ENCODE peak calls at places on chromosomes 3 and 15, in nine cellular contexts. K is PC-9; Q is left ventricle myocardium inferior; N is smooth muscle cell of the brain vasculature; P is ureter; L is transverse colon; J is left lung; Z is activated CD4-positive, alpha-beta T cell treated with anti-CD3 and anti-CD28 coated beads, Interleukin-2, amount 50 U/mL, for 1 hour; M is RKO. E is an unnamed sample.

GRCh38 chr3:180744226-180744625 is 64.9 kb upstream of the CCDC39 start:
- DNase-seq in K (no peak), Q (no peak), N (no peak), P (no peak), L (no peak), J (no peak), Z (no peak), M (no peak), E (no peak)

GRCh38 chr3:50494136-50494535 is 9.3 kb downstream of the CACNA2D2 start:
- DNase-seq in K (no peak), Q (no peak), N (no peak), P (no peak), L (no peak), J (no peak), Z (no peak), M (no peak), E (no peak)

GRCh38 chr3:82055792-82056191 is 294.3 kb upstream of the GBE1 start:
- DNase-seq in K (no peak), Q (no peak), N (no peak), P (no peak), L (no peak), J (no peak), Z (no peak), M (no peak), E (peak)

GRCh38 chr3:10340046-10340445 is 19.1 kb upstream of the SEC13 start:
- DNase-seq in K (no peak), Q (no peak), N (no peak), P (no peak), L (no peak), J (no peak), Z (no peak), M (no peak), E (no peak)

GRCh38 chr3:134126153-134126552 is 96.4 kb upstream of the SLCO2A1 start:
- DNase-seq in K (no peak), Q (no peak), N (no peak), P (no peak), L (no peak), J (no peak), Z (no peak), M (peak), E (no peak)

GRCh38 chr15:87619161-87619960 is 637.2 kb downstream of the NTRK3 start:
- DNase-seq in K (peak), Q (no peak), N (peak), P (no peak), L (no peak), J (no peak), Z (no peak), M (no peak), E (peak)

GRCh38 chr3:142577701-142578308 is 728 bp downstream of the ATR start:
- DNase-seq in K (no peak), Q (no peak), N (no peak), P (no peak), L (no peak), J (no peak), Z (no peak), M (peak), E (no peak)

GRCh38 chr15:84402856-84403608 is 167.5 kb downstream of the GOLGA6L4 start:
- DNase-seq in K (no peak), Q (no peak), N (no peak), P (peak), L (no peak), J (no peak), Z (no peak), M (no peak), E (no peak)

GRCh38 chr15:71588746-71589145 is 221.6 kb upstream of the NR2E3 start:
- DNase-seq in K (no peak), Q (no peak), N (peak), P (no peak), L (no peak), J (no peak), Z (no peak), M (peak), E (no peak)

GRCh38 chr15:38297623-38298388 is 45.2 kb downstream of the SPRED1 start:
- DNase-seq in K (no peak), Q (no peak), N (peak), P (no peak), L (no peak), J (no peak), Z (no peak), M (no peak), E (no peak)

GRCh38 chr3:177453087-177453844 is 256.0 kb upstream of the TBL1XR1 start:
- DNase-seq in K (no peak), Q (no peak), N (no peak), P (no peak), L (no peak), J (no peak), Z (no peak), M (no peak), E (no peak)

GRCh38 chr3:37863949-37864822 is 2.5 kb downstream of the CTDSPL start:
- DNase-seq in K (peak), Q (no peak), N (no peak), P (no peak), L (no peak), J (no peak), Z (no peak), M (no peak), E (no peak)

GRCh38 chr15:92082217-92082843 is 228.8 kb downstream of the SLCO3A1 start:
- DNase-seq in K (peak), Q (peak), N (peak), P (peak), L (peak), J (no peak), Z (peak), M (peak), E (peak)

GRCh38 chr15:78225783-78226541 is 8.4 kb downstream of the ACSBG1 start:
- DNase-seq in K (no peak), Q (no peak), N (no peak), P (no peak), L (no peak), J (no peak), Z (no peak), M (no peak), E (peak)

GRCh38 chr15:75313116-75313845 is 22.6 kb upstream of the COMMD4 start:
- DNase-seq in K (no peak), Q (no peak), N (no peak), P (no peak), L (no peak), J (no peak), Z (no peak), M (no peak), E (no peak)

GRCh38 chr3:53807117-53807521 is 39.1 kb downstream of the CHDH start:
- DNase-seq in K (no peak), Q (no peak), N (no peak), P (no peak), L (no peak), J (no peak), Z (no peak), M (no peak), E (no peak)

GRCh38 chr15:58190419-58190818 is 52.2 kb downstream of the AQP9 start:
- DNase-seq in K (no peak), Q (no peak), N (no peak), P (no peak), L (no peak), J (no peak), Z (no peak), M (no peak), E (no peak)

GRCh38 chr3:193921480-193921879 is 214.5 kb upstream of the HES1 start:
- DNase-seq in K (no peak), Q (no peak), N (no peak), P (no peak), L (no peak), J (no peak), Z (no peak), M (no peak), E (no peak)

GRCh38 chr3:52277972-52278509 is 408 bp downstream of the WDR82 start:
- DNase-seq in K (no peak), Q (no peak), N (no peak), P (no peak), L (no peak), J (peak), Z (peak), M (peak), E (no peak)

GRCh38 chr3:148042663-148043445 is 633.7 kb downstream of the ZIC1 start:
- DNase-seq in K (no peak), Q (no peak), N (no peak), P (no peak), L (no peak), J (no peak), Z (no peak), M (no peak), E (no peak)

GRCh38 chr15:99434506-99435137 is 131.2 kb upstream of the MEF2A start:
- DNase-seq in K (no peak), Q (no peak), N (no peak), P (peak), L (no peak), J (no peak), Z (no peak), M (no peak), E (no peak)

GRCh38 chr3:52205727-52206372 is 7.9 kb downstream of the ALAS1 start:
- DNase-seq in K (no peak), Q (no peak), N (no peak), P (no peak), L (no peak), J (peak), Z (no peak), M (no peak), E (no peak)

GRCh38 chr3:12869025-12869695 is 27.8 kb upstream of the RPL32 start:
- DNase-seq in K (no peak), Q (peak), N (no peak), P (no peak), L (peak), J (peak), Z (peak), M (no peak), E (no peak)

GRCh38 chr3:43791246-43791645 is 100.5 kb downstream of the ABHD5 start:
- DNase-seq in K (no peak), Q (no peak), N (no peak), P (no peak), L (no peak), J (no peak), Z (no peak), M (no peak), E (no peak)

GRCh38 chr3:191566469-191566868 is 105.5 kb downstream of the PYDC2 start:
- DNase-seq in K (no peak), Q (no peak), N (no peak), P (no peak), L (no peak), J (no peak), Z (no peak), M (no peak), E (no peak)

GRCh38 chr3:54033761-54034160 is 88.6 kb upstream of the CACNA2D3 start:
- DNase-seq in K (no peak), Q (no peak), N (no peak), P (no peak), L (no peak), J (no peak), Z (no peak), M (no peak), E (no peak)

GRCh38 chr3:88812576-88812975 is 294.8 kb upstream of the EPHA3 start:
- DNase-seq in K (no peak), Q (no peak), N (no peak), P (no peak), L (no peak), J (no peak), Z (no peak), M (no peak), E (no peak)

GRCh38 chr3:24174637-24175036 is 229.6 kb downstream of the NR1D2 start:
- DNase-seq in K (no peak), Q (no peak), N (no peak), P (no peak), L (no peak), J (no peak), Z (no peak), M (no peak), E (no peak)

GRCh38 chr3:172040976-172041963 is 1.9 kb downstream of the FNDC3B start:
- DNase-seq in K (peak), Q (no peak), N (no peak), P (no peak), L (peak), J (peak), Z (no peak), M (peak), E (peak)

GRCh38 chr3:14462738-14463137 is 60.3 kb downstream of the SLC6A6 start:
- DNase-seq in K (no peak), Q (no peak), N (no peak), P (no peak), L (no peak), J (no peak), Z (no peak), M (no peak), E (no peak)

GRCh38 chr3:134249935-134250716 is 533 bp downstream of the RYK start:
- DNase-seq in K (no peak), Q (peak), N (no peak), P (peak), L (peak), J (peak), Z (peak), M (peak), E (no peak)

GRCh38 chr15:32866486-32867312 is 148.9 kb downstream of the GREM1 start:
- DNase-seq in K (no peak), Q (no peak), N (no peak), P (no peak), L (no peak), J (no peak), Z (no peak), M (no peak), E (no peak)

GRCh38 chr3:46709721-46710120 is 7.9 kb downstream of the PRSS50 start:
- DNase-seq in K (no peak), Q (no peak), N (no peak), P (peak), L (no peak), J (no peak), Z (no peak), M (no peak), E (no peak)

GRCh38 chr3:126927405-126927750 is 55.5 kb upstream of the PLXNA1 start:
- DNase-seq in K (no peak), Q (no peak), N (no peak), P (no peak), L (no peak), J (no peak), Z (no peak), M (no peak), E (no peak)

GRCh38 chr15:75063338-75063737 is 39.9 kb downstream of the PPCDC start:
- DNase-seq in K (no peak), Q (no peak), N (peak), P (no peak), L (no peak), J (no peak), Z (no peak), M (no peak), E (no peak)

GRCh38 chr3:107753494-107753893 is 230.7 kb downstream of the BBX start:
- DNase-seq in K (no peak), Q (no peak), N (no peak), P (peak), L (peak), J (no peak), Z (no peak), M (peak), E (no peak)

GRCh38 chr15:99142562-99142961 is 37.7 kb downstream of the SYNM start:
- DNase-seq in K (no peak), Q (no peak), N (no peak), P (no peak), L (no peak), J (no peak), Z (no peak), M (no peak), E (no peak)

GRCh38 chr15:78195735-78196201 is 38.6 kb downstream of the ACSBG1 start:
- DNase-seq in K (peak), Q (no peak), N (no peak), P (peak), L (peak), J (no peak), Z (peak), M (peak), E (no peak)

GRCh38 chr3:58051196-58051595 is 43.0 kb downstream of the FLNB start:
- DNase-seq in K (peak), Q (no peak), N (no peak), P (no peak), L (no peak), J (no peak), Z (no peak), M (no peak), E (no peak)

GRCh38 chr3:15056676-15057404 is 8.3 kb downstream of the MRPS25 start:
- DNase-seq in K (no peak), Q (no peak), N (no peak), P (no peak), L (no peak), J (no peak), Z (no peak), M (no peak), E (no peak)